ENCODE peak calls at places on chromosomes 2 and 18, in six cellular contexts. M is HEK293T; Q is NCI-H1694; K is EH; F is activated CD8-positive, alpha-beta memory T cell treated with anti-CD3 and anti-CD28 coated beads for 24 hours; Y is activated CD8-positive, alpha-beta T cell treated with anti-CD3 and anti-CD28 coated beads for 36 hours. Z is an unnamed sample.

GRCh38 chr2:63060079-63060482 is 9.5 kb downstream of the OTX1 start:
- DNase-seq in M (no peak), Q (no peak), K (peak), F (no peak), Y (no peak), Z (no peak)

GRCh38 chr2:120476141-120476540 is 130.2 kb downstream of the INHBB start:
- DNase-seq in M (no peak), Q (no peak), K (no peak), F (no peak), Y (no peak), Z (no peak)

GRCh38 chr2:66418381-66418780 is 16.5 kb upstream of the MEIS1 start:
- DNase-seq in M (no peak), Q (no peak), K (no peak), F (no peak), Y (no peak), Z (no peak)

GRCh38 chr2:141929331-141930252 is 201.2 kb downstream of the LRP1B start:
- DNase-seq in M (no peak), Q (no peak), K (peak), F (no peak), Y (no peak), Z (no peak)

GRCh38 chr2:138201326-138201725 is 237.1 kb downstream of the HNMT start:
- DNase-seq in M (no peak), Q (no peak), K (peak), F (no peak), Y (no peak), Z (no peak)

GRCh38 chr2:61367177-61367576 is 103.7 kb downstream of the USP34 start:
- DNase-seq in M (no peak), Q (no peak), K (no peak), F (no peak), Y (no peak), Z (no peak)

GRCh38 chr2:150596071-150596470 is 108.6 kb upstream of the RND3 start:
- DNase-seq in M (no peak), Q (no peak), K (peak), F (no peak), Y (no peak), Z (no peak)

GRCh38 chr18:3016584-3017292 is 3.8 kb upstream of the LPIN2 start:
- DNase-seq in M (no peak), Q (no peak), K (no peak), F (no peak), Y (no peak), Z (no peak)

GRCh38 chr18:10798727-10799435 is 273.1 kb downstream of the NAPG start:
- DNase-seq in M (no peak), Q (no peak), K (peak), F (no peak), Y (no peak), Z (no peak)